ENCODE peak calls at places on chromosomes 13 and 19, in eight cellular contexts. One of them, this sample, is unnamed.

GRCh38 chr19:10290439-10290875 is 705 bp downstream of the ICAM5 start:
- DNase-seq in endothelial cell: no peak
- DNase-seq in PC-3: peak
- DNase-seq in HT-29: no peak
- DNase-seq in fibroblast of mammary gland: no peak
- DNase-seq in stimulated activated CD4-positive, alpha-beta T cell treated with anti-CD3 and anti-CD28 coated beads, Interleukin-15, amount 100 ng/mL, for 24 hours: peak
- DNase-seq in GM19239: no peak
- DNase-seq in activated gamma-delta T cell treated with Interleukin-2 at 50 U/mL for 16 hours: no peak
- DNase-seq in this sample: no peak

GRCh38 chr13:40787062-40787461 is 2.3 kb upstream of the SLC25A15 start:
- DNase-seq in endothelial cell: no peak
- DNase-seq in PC-3: no peak
- DNase-seq in HT-29: no peak
- DNase-seq in fibroblast of mammary gland: peak
- DNase-seq in stimulated activated CD4-positive, alpha-beta T cell treated with anti-CD3 and anti-CD28 coated beads, Interleukin-15, amount 100 ng/mL, for 24 hours: no peak
- DNase-seq in GM19239: no peak
- DNase-seq in activated gamma-delta T cell treated with Interleukin-2 at 50 U/mL for 16 hours: no peak
- DNase-seq in this sample: no peak

GRCh38 chr19:6740589-6741348 is 1.3 kb downstream of the TRIP10 start:
- DNase-seq in endothelial cell: peak
- DNase-seq in PC-3: peak
- DNase-seq in HT-29: peak
- DNase-seq in fibroblast of mammary gland: peak
- DNase-seq in stimulated activated CD4-positive, alpha-beta T cell treated with anti-CD3 and anti-CD28 coated beads, Interleukin-15, amount 100 ng/mL, for 24 hours: peak
- DNase-seq in GM19239: no peak
- DNase-seq in activated gamma-delta T cell treated with Interleukin-2 at 50 U/mL for 16 hours: no peak
- DNase-seq in this sample: peak

GRCh38 chr13:109569938-109570711 is 216.3 kb downstream of the IRS2 start:
- DNase-seq in endothelial cell: no peak
- DNase-seq in PC-3: no peak
- DNase-seq in HT-29: no peak
- DNase-seq in fibroblast of mammary gland: no peak
- DNase-seq in stimulated activated CD4-positive, alpha-beta T cell treated with anti-CD3 and anti-CD28 coated beads, Interleukin-15, amount 100 ng/mL, for 24 hours: peak
- DNase-seq in GM19239: peak
- DNase-seq in activated gamma-delta T cell treated with Interleukin-2 at 50 U/mL for 16 hours: peak
- DNase-seq in this sample: no peak

GRCh38 chr19:34475026-34475974 is 6.3 kb upstream of the WTIP start:
- DNase-seq in endothelial cell: no peak
- DNase-seq in PC-3: peak
- DNase-seq in HT-29: no peak
- DNase-seq in fibroblast of mammary gland: peak
- DNase-seq in stimulated activated CD4-positive, alpha-beta T cell treated with anti-CD3 and anti-CD28 coated beads, Interleukin-15, amount 100 ng/mL, for 24 hours: peak
- DNase-seq in GM19239: no peak
- DNase-seq in activated gamma-delta T cell treated with Interleukin-2 at 50 U/mL for 16 hours: no peak
- DNase-seq in this sample: no peak

GRCh38 chr13:110716235-110716505 is 2.7 kb downstream of the ING1 start:
- DNase-seq in endothelial cell: no peak
- DNase-seq in PC-3: peak
- DNase-seq in HT-29: peak
- DNase-seq in fibroblast of mammary gland: peak
- DNase-seq in stimulated activated CD4-positive, alpha-beta T cell treated with anti-CD3 and anti-CD28 coated beads, Interleukin-15, amount 100 ng/mL, for 24 hours: no peak
- DNase-seq in GM19239: no peak
- DNase-seq in activated gamma-delta T cell treated with Interleukin-2 at 50 U/mL for 16 hours: no peak
- DNase-seq in this sample: no peak

GRCh38 chr13:101730420-101731000 is 278.0 kb downstream of the ITGBL1 start:
- DNase-seq in endothelial cell: no peak
- DNase-seq in PC-3: no peak
- DNase-seq in HT-29: no peak
- DNase-seq in fibroblast of mammary gland: peak
- DNase-seq in stimulated activated CD4-positive, alpha-beta T cell treated with anti-CD3 and anti-CD28 coated beads, Interleukin-15, amount 100 ng/mL, for 24 hours: no peak
- DNase-seq in GM19239: no peak
- DNase-seq in activated gamma-delta T cell treated with Interleukin-2 at 50 U/mL for 16 hours: no peak
- DNase-seq in this sample: no peak

GRCh38 chr13:111846396-111847174 is 220.4 kb upstream of the SOX1 start:
- DNase-seq in endothelial cell: no peak
- DNase-seq in PC-3: no peak
- DNase-seq in HT-29: no peak
- DNase-seq in fibroblast of mammary gland: no peak
- DNase-seq in stimulated activated CD4-positive, alpha-beta T cell treated with anti-CD3 and anti-CD28 coated beads, Interleukin-15, amount 100 ng/mL, for 24 hours: no peak
- DNase-seq in GM19239: no peak
- DNase-seq in activated gamma-delta T cell treated with Interleukin-2 at 50 U/mL for 16 hours: no peak
- DNase-seq in this sample: no peak

GRCh38 chr13:98752111-98752941 is at the start of gene SLC15A1:
- DNase-seq in endothelial cell: peak
- DNase-seq in PC-3: no peak
- DNase-seq in HT-29: no peak
- DNase-seq in fibroblast of mammary gland: no peak
- DNase-seq in stimulated activated CD4-positive, alpha-beta T cell treated with anti-CD3 and anti-CD28 coated beads, Interleukin-15, amount 100 ng/mL, for 24 hours: peak
- DNase-seq in GM19239: no peak
- DNase-seq in activated gamma-delta T cell treated with Interleukin-2 at 50 U/mL for 16 hours: no peak
- DNase-seq in this sample: no peak

GRCh38 chr13:58452123-58452623 is 820.6 kb downstream of the PCDH17 start:
- DNase-seq in endothelial cell: no peak
- DNase-seq in PC-3: no peak
- DNase-seq in HT-29: peak
- DNase-seq in fibroblast of mammary gland: no peak
- DNase-seq in stimulated activated CD4-positive, alpha-beta T cell treated with anti-CD3 and anti-CD28 coated beads, Interleukin-15, amount 100 ng/mL, for 24 hours: no peak
- DNase-seq in GM19239: no peak
- DNase-seq in activated gamma-delta T cell treated with Interleukin-2 at 50 U/mL for 16 hours: no peak
- DNase-seq in this sample: no peak

GRCh38 chr19:52138614-52139290 is 986 bp downstream of the ZNF616 start:
- DNase-seq in endothelial cell: peak
- DNase-seq in PC-3: peak
- DNase-seq in HT-29: no peak
- DNase-seq in fibroblast of mammary gland: peak
- DNase-seq in stimulated activated CD4-positive, alpha-beta T cell treated with anti-CD3 and anti-CD28 coated beads, Interleukin-15, amount 100 ng/mL, for 24 hours: peak
- DNase-seq in GM19239: peak
- DNase-seq in activated gamma-delta T cell treated with Interleukin-2 at 50 U/mL for 16 hours: peak
- DNase-seq in this sample: no peak

GRCh38 chr19:1315470-1316166 is 29.9 kb downstream of the EFNA2 start:
- DNase-seq in endothelial cell: peak
- DNase-seq in PC-3: peak
- DNase-seq in HT-29: peak
- DNase-seq in fibroblast of mammary gland: peak
- DNase-seq in stimulated activated CD4-positive, alpha-beta T cell treated with anti-CD3 and anti-CD28 coated beads, Interleukin-15, amount 100 ng/mL, for 24 hours: peak
- DNase-seq in GM19239: peak
- DNase-seq in activated gamma-delta T cell treated with Interleukin-2 at 50 U/mL for 16 hours: no peak
- DNase-seq in this sample: peak

GRCh38 chr19:43441736-43442135 is 23.7 kb downstream of the LYPD3 start:
- DNase-seq in endothelial cell: no peak
- DNase-seq in PC-3: no peak
- DNase-seq in HT-29: no peak
- DNase-seq in fibroblast of mammary gland: no peak
- DNase-seq in stimulated activated CD4-positive, alpha-beta T cell treated with anti-CD3 and anti-CD28 coated beads, Interleukin-15, amount 100 ng/mL, for 24 hours: no peak
- DNase-seq in GM19239: no peak
- DNase-seq in activated gamma-delta T cell treated with Interleukin-2 at 50 U/mL for 16 hours: no peak
- DNase-seq in this sample: no peak

GRCh38 chr13:20991741-20992520 is 69.5 kb downstream of the LATS2 start:
- DNase-seq in endothelial cell: no peak
- DNase-seq in PC-3: no peak
- DNase-seq in HT-29: no peak
- DNase-seq in fibroblast of mammary gland: no peak
- DNase-seq in stimulated activated CD4-positive, alpha-beta T cell treated with anti-CD3 and anti-CD28 coated beads, Interleukin-15, amount 100 ng/mL, for 24 hours: no peak
- DNase-seq in GM19239: no peak
- DNase-seq in activated gamma-delta T cell treated with Interleukin-2 at 50 U/mL for 16 hours: no peak
- DNase-seq in this sample: no peak

GRCh38 chr19:4062576-4063368 is 3.9 kb downstream of the ZBTB7A start:
- DNase-seq in endothelial cell: no peak
- DNase-seq in PC-3: no peak
- DNase-seq in HT-29: no peak
- DNase-seq in fibroblast of mammary gland: peak
- DNase-seq in stimulated activated CD4-positive, alpha-beta T cell treated with anti-CD3 and anti-CD28 coated beads, Interleukin-15, amount 100 ng/mL, for 24 hours: no peak
- DNase-seq in GM19239: no peak
- DNase-seq in activated gamma-delta T cell treated with Interleukin-2 at 50 U/mL for 16 hours: no peak
- DNase-seq in this sample: peak

GRCh38 chr19:1275976-1276619 is 768 bp downstream of the FAM174C start:
- DNase-seq in endothelial cell: no peak
- DNase-seq in PC-3: no peak
- DNase-seq in HT-29: no peak
- DNase-seq in fibroblast of mammary gland: no peak
- DNase-seq in stimulated activated CD4-positive, alpha-beta T cell treated with anti-CD3 and anti-CD28 coated beads, Interleukin-15, amount 100 ng/mL, for 24 hours: no peak
- DNase-seq in GM19239: no peak
- DNase-seq in activated gamma-delta T cell treated with Interleukin-2 at 50 U/mL for 16 hours: no peak
- DNase-seq in this sample: no peak

GRCh38 chr19:58563034-58563573 is 4.7 kb upstream of the UBE2M start:
- DNase-seq in endothelial cell: peak
- DNase-seq in PC-3: no peak
- DNase-seq in HT-29: no peak
- DNase-seq in fibroblast of mammary gland: no peak
- DNase-seq in stimulated activated CD4-positive, alpha-beta T cell treated with anti-CD3 and anti-CD28 coated beads, Interleukin-15, amount 100 ng/mL, for 24 hours: peak
- DNase-seq in GM19239: no peak
- DNase-seq in activated gamma-delta T cell treated with Interleukin-2 at 50 U/mL for 16 hours: no peak
- DNase-seq in this sample: peak

GRCh38 chr13:110480161-110480560 is 81.4 kb downstream of the RAB20 start:
- DNase-seq in endothelial cell: no peak
- DNase-seq in PC-3: no peak
- DNase-seq in HT-29: no peak
- DNase-seq in fibroblast of mammary gland: no peak
- DNase-seq in stimulated activated CD4-positive, alpha-beta T cell treated with anti-CD3 and anti-CD28 coated beads, Interleukin-15, amount 100 ng/mL, for 24 hours: no peak
- DNase-seq in GM19239: no peak
- DNase-seq in activated gamma-delta T cell treated with Interleukin-2 at 50 U/mL for 16 hours: no peak
- DNase-seq in this sample: no peak

GRCh38 chr19:33392341-33393285 is 19.1 kb downstream of the CEBPG start:
- DNase-seq in endothelial cell: no peak
- DNase-seq in PC-3: no peak
- DNase-seq in HT-29: no peak
- DNase-seq in fibroblast of mammary gland: no peak
- DNase-seq in stimulated activated CD4-positive, alpha-beta T cell treated with anti-CD3 and anti-CD28 coated beads, Interleukin-15, amount 100 ng/mL, for 24 hours: no peak
- DNase-seq in GM19239: no peak
- DNase-seq in activated gamma-delta T cell treated with Interleukin-2 at 50 U/mL for 16 hours: no peak
- DNase-seq in this sample: peak

GRCh38 chr13:38166121-38166520 is 183.5 kb upstream of the UFM1 start:
- DNase-seq in endothelial cell: no peak
- DNase-seq in PC-3: no peak
- DNase-seq in HT-29: no peak
- DNase-seq in fibroblast of mammary gland: peak
- DNase-seq in stimulated activated CD4-positive, alpha-beta T cell treated with anti-CD3 and anti-CD28 coated beads, Interleukin-15, amount 100 ng/mL, for 24 hours: no peak
- DNase-seq in GM19239: no peak
- DNase-seq in activated gamma-delta T cell treated with Interleukin-2 at 50 U/mL for 16 hours: no peak
- DNase-seq in this sample: no peak

GRCh38 chr13:95858286-95859075 is 181.5 kb downstream of the DNAJC3 start:
- DNase-seq in endothelial cell: no peak
- DNase-seq in PC-3: peak
- DNase-seq in HT-29: no peak
- DNase-seq in fibroblast of mammary gland: peak
- DNase-seq in stimulated activated CD4-positive, alpha-beta T cell treated with anti-CD3 and anti-CD28 coated beads, Interleukin-15, amount 100 ng/mL, for 24 hours: no peak
- DNase-seq in GM19239: no peak
- DNase-seq in activated gamma-delta T cell treated with Interleukin-2 at 50 U/mL for 16 hours: no peak
- DNase-seq in this sample: no peak

GRCh38 chr13:40776681-40777165 is 5.7 kb upstream of the MRPS31 start:
- DNase-seq in endothelial cell: no peak
- DNase-seq in PC-3: peak
- DNase-seq in HT-29: no peak
- DNase-seq in fibroblast of mammary gland: peak
- DNase-seq in stimulated activated CD4-positive, alpha-beta T cell treated with anti-CD3 and anti-CD28 coated beads, Interleukin-15, amount 100 ng/mL, for 24 hours: peak
- DNase-seq in GM19239: no peak
- DNase-seq in activated gamma-delta T cell treated with Interleukin-2 at 50 U/mL for 16 hours: peak
- DNase-seq in this sample: peak